ENCODE peak calls at places on chromosomes 1 and 21, in five cellular contexts. U is brain microvascular endothelial cell, S is SK-N-SH, B is right lobe of liver, C is heart right ventricle. D is an unnamed sample.
A peak's percentile ranks its signal among the peaks of the same experiment; 100 is the strongest.

GRCh38 chr1:34460193-34460592 is 283.5 kb downstream of the C1orf94 start:
- DNase-seq in U (no peak), S (peak; percentile 37), C (no peak), B (peak; percentile 29), D (peak; percentile 15)

GRCh38 chr1:156933136-156933535 is 12.7 kb downstream of the LRRC71 start:
- DNase-seq in C (no peak), S (no peak), B (no peak), U (no peak), D (no peak)

GRCh38 chr1:23421752-23422312 is 2.7 kb downstream of the TCEA3 start:
- DNase-seq in C (no peak), B (no peak), S (peak; percentile 45), U (peak; percentile 21), D (no peak)

GRCh38 chr1:159492575-159493323 is 43.1 kb downstream of the OR10J5 start:
- DNase-seq in C (no peak), S (no peak), U (peak; percentile 18), B (no peak), D (peak; percentile 36)

GRCh38 chr21:26939532-26940181 is 27.2 kb downstream of the ADAMTS5 start:
- DNase-seq in U (no peak), S (no peak), C (no peak), B (no peak), D (peak; percentile 31)

GRCh38 chr1:101059945-101060542 is 34.5 kb upstream of the DPH5 start:
- DNase-seq in S (no peak), C (no peak), U (no peak), B (no peak), D (no peak)

GRCh38 chr1:47684964-47685762 is 247.3 kb downstream of the FOXD2 start:
- DNase-seq in C (no peak), U (peak; percentile 16), B (no peak), S (peak; percentile 74), D (no peak)

GRCh38 chr1:192057766-192058165 is 100.5 kb upstream of the RGS18 start:
- DNase-seq in C (no peak), B (no peak), S (no peak), U (no peak), D (no peak)

GRCh38 chr1:108814343-108815125 is 42.4 kb downstream of the AKNAD1 start:
- DNase-seq in B (no peak), U (no peak), C (no peak), S (no peak), D (no peak)

GRCh38 chr21:15797577-15798363 is 68.0 kb downstream of the USP25 start:
- DNase-seq in S (no peak), C (no peak), U (no peak), B (no peak), D (no peak)

GRCh38 chr1:150979723-150980056 is 2.4 kb upstream of the ANXA9 start:
- DNase-seq in U (no peak), B (no peak), C (no peak), S (no peak), D (no peak)

GRCh38 chr1:229874150-229874549 is 192.9 kb upstream of the GALNT2 start:
- DNase-seq in U (no peak), B (no peak), C (no peak), S (no peak), D (no peak)

GRCh38 chr1:233040494-233040893 is 90.1 kb downstream of the NTPCR start:
- DNase-seq in S (no peak), C (no peak), B (no peak), U (no peak), D (no peak)

GRCh38 chr1:5610432-5610831 is 381.8 kb downstream of the NPHP4 start:
- DNase-seq in C (no peak), S (no peak), U (no peak), B (no peak), D (no peak)

GRCh38 chr1:3244539-3245315 is 175.7 kb downstream of the PRDM16 start:
- DNase-seq in U (no peak), C (no peak), S (no peak), B (no peak), D (no peak)

GRCh38 chr1:89701746-89702241 is 68.9 kb downstream of the LRRC8C start:
- DNase-seq in S (peak; percentile 68), C (no peak), U (no peak), B (no peak), D (no peak)

GRCh38 chr21:32437729-32438128 is 25.2 kb downstream of the EVA1C start:
- DNase-seq in S (no peak), B (no peak), C (no peak), U (no peak), D (no peak)

GRCh38 chr1:227351443-227351842 is 33.2 kb upstream of the CDC42BPA start:
- DNase-seq in S (peak; percentile 42), U (no peak), C (no peak), B (no peak), D (peak; percentile 64)

GRCh38 chr1:95257758-95258157 is 23.7 kb downstream of the RWDD3 start:
- DNase-seq in S (no peak), U (peak; percentile 9), B (no peak), C (no peak), D (peak; percentile 81)

GRCh38 chr1:11058595-11059165 is 1.1 kb downstream of the SRM start:
- DNase-seq in B (no peak), S (peak; percentile 48), U (no peak), C (no peak), D (no peak)

GRCh38 chr1:16720403-16721223 is 19.7 kb upstream of the RNU1-4 start:
- DNase-seq in U (no peak), B (no peak), C (no peak), S (peak; percentile 25), D (no peak)

GRCh38 chr1:1157914-1158710 is 15.6 kb upstream of the TTLL10 start:
- DNase-seq in C (peak; percentile 63), S (no peak), U (no peak), B (no peak), D (no peak)

GRCh38 chr1:10682114-10682445 is 114.4 kb downstream of the CASZ1 start:
- DNase-seq in S (no peak), B (no peak), C (no peak), U (no peak), D (no peak)

GRCh38 chr1:28835237-28835650 is 23.3 kb downstream of the OPRD1 start:
- DNase-seq in B (no peak), C (no peak), S (peak; percentile 85), U (no peak), D (no peak)

GRCh38 chr1:69686367-69686984 is 118.8 kb downstream of the LRRC7 start:
- DNase-seq in C (no peak), B (no peak), U (no peak), S (no peak), D (no peak)

GRCh38 chr1:67700692-67701410 is 15.8 kb downstream of the GADD45A start:
- DNase-seq in S (peak; percentile 54), U (peak; percentile 78), C (no peak), B (no peak), D (peak; percentile 59)

GRCh38 chr1:226110249-226111108 is 48.0 kb downstream of the H3-3A start:
- DNase-seq in S (peak; percentile 92), C (peak; percentile 76), U (no peak), B (peak; percentile 81), D (no peak)

GRCh38 chr1:226108935-226109828 is 46.7 kb downstream of the H3-3A start:
- DNase-seq in S (no peak), C (peak; percentile 29), U (peak; percentile 56), B (peak; percentile 47), D (no peak)

GRCh38 chr1:226107471-226108460 is 45.2 kb downstream of the H3-3A start:
- DNase-seq in U (no peak), B (no peak), S (no peak), C (no peak), D (no peak)

GRCh38 chr1:226111109-226111864 is 48.8 kb downstream of the H3-3A start:
- DNase-seq in S (no peak), C (no peak), U (no peak), B (no peak), D (no peak)

DNA sequence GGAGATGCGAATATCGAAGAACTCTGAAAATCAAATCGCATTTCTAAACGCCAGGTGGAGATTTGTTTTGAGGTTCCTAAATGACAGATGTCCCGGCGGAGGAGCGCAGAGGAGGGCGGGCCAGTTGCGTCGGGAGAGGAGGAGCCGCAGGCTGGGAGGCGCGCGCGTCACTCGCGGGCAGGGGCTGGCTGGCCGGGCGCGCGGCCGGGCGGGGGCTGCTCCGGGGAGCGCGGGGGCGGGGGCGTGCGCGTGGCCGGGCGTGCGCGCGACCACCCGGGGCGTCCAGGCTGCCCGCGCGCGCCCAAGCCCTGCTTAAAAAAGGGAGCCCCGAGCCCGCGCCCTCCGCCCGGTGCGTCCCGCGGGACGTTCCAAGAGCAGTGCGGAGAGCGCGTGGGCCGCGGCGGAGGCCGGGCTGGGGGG is 47.3 kb downstream of the H3-3A start:
- DNase-seq in B (peak; percentile 93), S (peak; percentile 99), U (peak; percentile 72), C (peak; percentile 90), D (peak; percentile 64)
- TF ChIP-seq CTCF in B (peak; percentile 13), S (no peak), U (peak; percentile 8), C (no peak), D (no peak)

GRCh38 chr1:31815307-31815645 is 546 bp downstream of the SPOCD1 start:
- DNase-seq in U (no peak), S (no peak), B (no peak), C (no peak), D (no peak)
- H3K4me3 ChIP-seq in U (no peak overlapping the region), S (no peak overlapping the region), B (no peak overlapping the region), C (no peak overlapping the region), D (no peak overlapping the region)

DNA sequence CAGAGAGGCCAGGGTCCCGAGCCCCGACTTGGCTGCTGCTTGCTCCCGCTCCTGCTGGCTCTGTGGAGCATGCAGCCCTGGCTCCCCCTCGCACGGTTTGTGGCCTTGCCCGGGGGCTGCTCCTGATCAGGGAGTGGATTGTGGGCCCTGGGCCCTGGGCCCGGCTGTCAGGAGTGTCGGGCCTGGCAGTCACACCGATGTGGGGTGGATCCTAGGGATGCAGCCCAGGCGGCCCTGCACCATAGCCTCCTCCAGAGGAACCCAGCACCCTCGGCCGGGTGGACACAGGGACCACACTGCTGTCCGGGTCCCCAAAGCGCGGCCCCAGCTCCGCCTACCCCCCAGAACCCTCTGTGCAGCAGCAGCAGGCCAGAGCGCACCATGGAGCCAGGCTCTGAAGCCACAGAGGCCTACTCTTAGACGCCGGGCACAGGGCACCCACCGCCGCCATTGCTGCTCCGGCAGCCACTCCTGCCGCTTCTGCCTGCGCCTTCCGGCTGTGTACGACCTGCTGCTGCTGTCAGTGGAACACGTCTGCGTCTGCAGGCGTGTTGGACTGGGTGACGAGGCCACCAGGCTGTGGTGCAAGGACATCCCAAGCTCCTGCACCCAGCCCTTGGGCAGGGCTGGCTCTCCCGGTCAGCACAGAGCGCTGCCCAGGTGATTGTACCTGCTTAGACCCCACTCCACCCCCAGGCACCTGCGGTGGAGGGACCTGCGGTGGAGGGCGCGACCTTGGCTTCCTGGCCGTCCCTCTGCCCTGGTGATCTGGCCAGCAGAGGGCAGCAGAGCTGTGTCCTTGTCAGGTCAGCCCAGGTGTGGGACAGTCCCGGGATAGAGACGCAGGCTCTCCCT is 9.6 kb downstream of the SLX9 start:
- DNase-seq in U (peak; percentile 60), B (peak; percentile 93), S (peak; percentile 95), C (peak; percentile 93), D (peak; percentile 52)
- H3K36me3 ChIP-seq in U (peaks cover 9% of the 10 kb centered on the region), B (no peaks in the 10 kb centered on the region), S (peaks cover 4% of the 10 kb centered on the region), C (no peaks in the 10 kb centered on the region), D (peaks cover 25% of the 10 kb centered on the region)

DNA sequence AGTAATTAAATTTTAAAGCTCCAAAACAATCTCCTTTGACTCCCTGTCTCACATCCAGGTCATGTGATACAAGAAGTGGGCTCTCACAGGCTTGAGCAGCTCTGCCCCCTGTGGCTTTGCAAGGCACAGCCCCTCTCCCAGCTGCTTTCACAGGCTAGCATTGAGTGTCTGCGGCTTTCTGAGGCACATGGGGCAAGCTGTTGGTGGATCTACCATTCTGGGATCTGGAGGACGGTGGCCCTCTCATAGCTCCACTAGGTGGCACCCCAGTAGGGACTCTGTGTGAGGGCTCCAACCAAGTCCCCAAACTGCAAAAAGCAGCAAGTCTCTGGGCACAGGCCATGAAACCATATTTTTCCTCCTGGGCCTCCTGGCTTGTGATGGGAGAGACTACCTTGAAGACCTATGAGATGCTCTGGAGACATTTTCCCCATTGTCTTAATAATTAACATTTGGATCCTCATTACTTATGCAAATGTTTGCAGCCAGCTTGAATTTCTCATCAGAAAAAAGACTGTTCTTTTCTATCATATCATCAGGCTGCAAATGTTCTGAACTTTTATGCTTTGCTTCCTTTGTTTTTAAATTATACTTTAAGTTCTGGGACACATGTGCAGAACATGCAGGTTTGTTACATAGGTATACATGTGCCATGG is 554.1 kb upstream of the OLFM3 start:
- DNase-seq in U (peak; percentile 35), C (no peak), S (no peak), B (peak; percentile 21), D (peak; percentile 3)
- TF ChIP-seq CTCF in U (peak; percentile 72), C (no peak), S (peak; percentile 58), B (peak; percentile 16), D (peak; percentile 37)